ENCODE peak calls at places on chromosome 22, in nine cellular contexts. I, C, U, V, G, S, T, Q and O are unnamed samples.

GRCh38 chr22:40759294-40759840 is 59.8 kb downstream of the SLC25A17 start:
- DNase-seq in I (no peak), C (no peak), U (no peak), V (no peak), G (no peak), S (no peak), T (no peak), Q (no peak), O (no peak)

GRCh38 chr22:40176921-40177737 is 596 bp upstream of the TNRC6B start:
- DNase-seq in I (peak; percentile 79), C (peak; percentile 75), U (peak; percentile 55), V (peak; percentile 49), G (peak; percentile 71), S (no peak), T (no peak), Q (peak; percentile 69), O (peak; percentile 50)

GRCh38 chr22:35306350-35306967 is 6.8 kb downstream of the TOM1 start:
- DNase-seq in I (no peak), C (no peak), U (no peak), V (no peak), G (no peak), S (no peak), T (no peak), Q (no peak), O (no peak)

GRCh38 chr22:24112188-24112587 is 69.1 kb upstream of the SUSD2 start:
- DNase-seq in I (no peak), C (no peak), U (no peak), V (no peak), G (no peak), S (no peak), T (no peak), Q (no peak), O (no peak)

GRCh38 chr22:46841528-46841927 is 79.1 kb downstream of the TBC1D22A start:
- DNase-seq in I (no peak), C (no peak), U (no peak), V (no peak), G (no peak), S (no peak), T (no peak), Q (no peak), O (no peak)

GRCh38 chr22:41523464-41524221 is 20.6 kb downstream of the POLR3H start:
- DNase-seq in I (no peak), C (peak; percentile 81), U (no peak), V (no peak), G (no peak), S (peak; percentile 81), T (no peak), Q (no peak), O (no peak)

GRCh38 chr22:46240506-46240905 is 9.6 kb downstream of the CDPF1 start:
- DNase-seq in I (no peak), C (no peak), U (no peak), V (no peak), G (no peak), S (peak; percentile 20), T (no peak), Q (no peak), O (no peak)

GRCh38 chr22:24066260-24066659 is 55.2 kb downstream of the CABIN1 start:
- DNase-seq in I (no peak), C (no peak), U (no peak), V (no peak), G (no peak), S (no peak), T (no peak), Q (peak; percentile 48), O (peak; percentile 86)

GRCh38 chr22:37126882-37127281 is 17.4 kb upstream of the TMPRSS6 start:
- DNase-seq in I (no peak), C (no peak), U (no peak), V (no peak), G (no peak), S (no peak), T (no peak), Q (no peak), O (no peak)
- TF ChIP-seq CTCF in I (peak; percentile 23), C (no peak), U (peak; percentile 29), V (peak; percentile 28), G (no peak), S (no peak), T (no peak), Q (peak; percentile 7), O (no peak)

GRCh38 chr22:49143812-49144211 is 683.9 kb downstream of the BRD1 start:
- DNase-seq in I (no peak), C (no peak), U (no peak), V (no peak), G (no peak), S (no peak), T (no peak), Q (no peak), O (no peak)

GRCh38 chr22:49141761-49142160 is 685.9 kb downstream of the BRD1 start:
- DNase-seq in I (no peak), C (no peak), U (no peak), V (no peak), G (no peak), S (no peak), T (no peak), Q (no peak), O (no peak)

GRCh38 chr22:49140921-49141680 is 686.6 kb downstream of the BRD1 start:
- DNase-seq in I (no peak), C (no peak), U (no peak), V (no peak), G (no peak), S (no peak), T (no peak), Q (no peak), O (no peak)

GRCh38 chr22:49142891-49143290 is 684.8 kb downstream of the BRD1 start:
- DNase-seq in I (no peak), C (no peak), U (no peak), V (no peak), G (no peak), S (no peak), T (no peak), Q (no peak), O (no peak)

DNA sequence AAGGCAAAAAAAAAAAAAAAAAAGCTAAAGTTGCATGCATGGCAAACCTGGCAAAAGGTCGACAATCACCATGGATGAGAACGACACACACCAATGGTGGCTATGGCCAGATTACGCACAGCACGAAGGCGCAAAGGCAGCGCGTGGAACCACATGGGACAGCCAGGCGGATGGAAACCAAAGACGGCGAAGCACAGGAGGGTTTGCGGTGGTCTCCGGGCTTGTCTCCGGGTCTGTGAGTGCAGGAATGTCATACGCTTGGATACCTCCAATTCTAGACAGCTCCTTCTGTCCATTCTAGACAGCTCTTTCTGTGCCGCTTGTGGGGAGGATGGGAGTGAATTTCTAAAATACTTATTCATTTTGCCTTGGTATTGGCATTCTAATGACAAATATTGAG is 685.4 kb downstream of the BRD1 start:
- DNase-seq in I (no peak), C (no peak), U (no peak), V (no peak), G (no peak), S (no peak), T (no peak), Q (no peak), O (no peak)
- H3K4me1 ChIP-seq in I (no peaks in the 10 kb centered on the region), C (no peaks in the 10 kb centered on the region), U (no peaks in the 10 kb centered on the region), V (no peaks in the 10 kb centered on the region), G (no peaks in the 10 kb centered on the region), S (no peaks in the 10 kb centered on the region), T (no peaks in the 10 kb centered on the region), Q (no peaks in the 10 kb centered on the region), O (no peaks in the 10 kb centered on the region)

GRCh38 chr22:36349726-36350125 is 38.0 kb downstream of the MYH9 start:
- DNase-seq in I (no peak), C (no peak), U (no peak), V (no peak), G (no peak), S (no peak), T (no peak), Q (no peak), O (no peak)

GRCh38 chr22:36348760-36349159 is 39.0 kb downstream of the MYH9 start:
- DNase-seq in I (no peak), C (no peak), U (no peak), V (no peak), G (no peak), S (no peak), T (no peak), Q (no peak), O (no peak)

GRCh38 chr22:36352775-36353507 is 34.8 kb downstream of the MYH9 start:
- DNase-seq in I (peak; percentile 53), C (no peak), U (no peak), V (peak; percentile 78), G (peak; percentile 88), S (peak; percentile 96), T (peak; percentile 85), Q (peak; percentile 69), O (no peak)

GRCh38 chr22:36351921-36352774 is 35.6 kb downstream of the MYH9 start:
- DNase-seq in I (peak; percentile 59), C (peak; percentile 91), U (no peak), V (peak; percentile 59), G (peak; percentile 57), S (peak; percentile 86), T (no peak), Q (peak; percentile 69), O (peak; percentile 39)

GRCh38 chr22:36350751-36351594 is 36.8 kb downstream of the MYH9 start:
- DNase-seq in I (peak; percentile 47), C (peak; percentile 81), U (no peak), V (peak; percentile 79), G (peak; percentile 63), S (peak; percentile 88), T (no peak), Q (no peak), O (peak; percentile 45)
- TF ChIP-seq CTCF in I (no peak), C (no peak), U (peak; percentile 17), V (no peak), G (no peak), S (no peak), T (no peak), Q (no peak), O (no peak)

GRCh38 chr22:48637231-48637630 is 1190.4 kb downstream of the BRD1 start:
- DNase-seq in I (no peak), C (no peak), U (no peak), V (no peak), G (no peak), S (no peak), T (no peak), Q (no peak), O (no peak)

GRCh38 chr22:48636746-48637145 is 1190.9 kb downstream of the BRD1 start:
- DNase-seq in I (no peak), C (no peak), U (no peak), V (no peak), G (no peak), S (no peak), T (no peak), Q (no peak), O (no peak)

GRCh38 chr22:48640890-48641771 is 1186.5 kb downstream of the BRD1 start:
- DNase-seq in I (no peak), C (no peak), U (no peak), V (no peak), G (no peak), S (no peak), T (no peak), Q (no peak), O (no peak)

GRCh38 chr22:48639896-48640732 is 1187.6 kb downstream of the BRD1 start:
- DNase-seq in I (no peak), C (no peak), U (no peak), V (no peak), G (no peak), S (no peak), T (no peak), Q (no peak), O (no peak)

DNA sequence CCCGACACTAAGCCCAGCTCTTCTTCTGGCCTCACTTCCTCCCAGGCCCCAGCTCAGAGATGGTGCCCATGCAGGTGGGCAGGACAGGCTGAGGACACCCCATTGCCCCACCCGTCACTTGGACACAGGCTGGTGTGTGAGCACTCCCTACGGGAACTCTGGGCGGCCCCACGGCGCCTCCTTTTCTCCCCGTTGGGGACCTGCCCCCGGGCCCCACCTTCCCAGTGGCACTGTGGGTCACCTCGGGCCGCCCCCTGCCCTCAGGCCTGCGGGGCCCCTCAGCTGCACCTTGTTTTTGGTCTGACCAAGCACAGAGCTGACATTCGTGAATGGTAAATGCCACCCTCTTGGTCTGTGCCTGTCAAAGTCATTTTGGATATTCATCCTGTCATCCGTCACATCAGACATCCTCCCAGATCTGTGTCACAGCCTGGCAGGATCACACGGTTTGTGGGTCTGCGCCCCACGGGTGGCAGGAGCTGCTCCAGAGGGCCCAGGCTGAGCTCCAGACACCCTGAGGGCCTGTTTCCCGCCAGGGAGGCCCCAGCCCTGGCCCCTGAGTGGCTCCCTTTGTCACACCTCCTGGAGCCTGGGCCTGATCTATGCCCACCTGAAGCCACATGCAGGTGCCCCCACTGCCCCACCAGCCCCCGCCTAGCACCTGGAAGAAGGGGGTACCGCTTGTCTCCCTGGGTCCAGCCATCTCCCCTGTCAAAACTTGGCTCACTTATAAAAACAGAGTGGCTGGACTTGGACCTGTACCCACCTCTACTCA is 1188.5 kb downstream of the BRD1 start:
- DNase-seq in I (no peak), C (no peak), U (no peak), V (no peak), G (no peak), S (no peak), T (no peak), Q (no peak), O (no peak)
- H3K4me1 ChIP-seq in I (no peaks in the 10 kb centered on the region), C (no peaks in the 10 kb centered on the region), U (no peaks in the 10 kb centered on the region), V (no peaks in the 10 kb centered on the region), G (no peaks in the 10 kb centered on the region), S (no peaks in the 10 kb centered on the region), T (no peaks in the 10 kb centered on the region), Q (no peaks in the 10 kb centered on the region), O (no peaks in the 10 kb centered on the region)